ENCODE peak calls at places on chromosomes 3 and 15, in eight cellular contexts. U, I, B, G, T, L, R and S are unnamed samples.

GRCh38 chr15:37246856-37247255 is 146.5 kb upstream of the MEIS2 start:
- DNase-seq in U (no peak), I (no peak), B (no peak), G (no peak), T (no peak), L (no peak), R (no peak), S (no peak)

GRCh38 chr15:90413411-90414379 is 25.7 kb downstream of the IQGAP1 start:
- DNase-seq in U (no peak), I (no peak), B (no peak), G (peak), T (no peak), L (no peak), R (no peak), S (no peak)

GRCh38 chr15:101188517-101189340 is 63.1 kb downstream of the CHSY1 start:
- DNase-seq in U (no peak), I (peak), B (no peak), G (peak), T (no peak), L (peak), R (no peak), S (no peak)

GRCh38 chr3:135041586-135041985 is 246.5 kb downstream of the EPHB1 start:
- DNase-seq in U (no peak), I (no peak), B (no peak), G (peak), T (no peak), L (no peak), R (no peak), S (no peak)

GRCh38 chr15:30791239-30791638 is 112.5 kb upstream of the FAN1 start:
- DNase-seq in U (peak), I (no peak), B (no peak), G (no peak), T (no peak), L (no peak), R (peak), S (no peak)

GRCh38 chr3:72901840-72902239 is 14.0 kb downstream of the GXYLT2 start:
- DNase-seq in U (no peak), I (no peak), B (no peak), G (no peak), T (no peak), L (no peak), R (no peak), S (no peak)

GRCh38 chr3:129913618-129914017 is 20.1 kb upstream of the TMCC1 start:
- DNase-seq in U (no peak), I (no peak), B (no peak), G (no peak), T (no peak), L (no peak), R (no peak), S (no peak)

GRCh38 chr3:132394334-132394733 is 23.0 kb upstream of the DNAJC13 start:
- DNase-seq in U (no peak), I (no peak), B (no peak), G (peak), T (peak), L (no peak), R (no peak), S (no peak)

GRCh38 chr15:72857331-72858065 is 73.9 kb upstream of the ADPGK start:
- DNase-seq in U (no peak), I (no peak), B (no peak), G (no peak), T (no peak), L (peak), R (peak), S (no peak)

GRCh38 chr3:132635052-132635451 is 24.6 kb downstream of the ACAD11 start:
- DNase-seq in U (no peak), I (no peak), B (no peak), G (no peak), T (no peak), L (no peak), R (no peak), S (no peak)

GRCh38 chr3:156643729-156644389 is 30.5 kb upstream of the TIPARP start:
- DNase-seq in U (no peak), I (no peak), B (peak), G (peak), T (no peak), L (peak), R (peak), S (no peak)

GRCh38 chr3:79329154-79329553 is 438.6 kb downstream of the ROBO1 start:
- DNase-seq in U (no peak), I (no peak), B (no peak), G (peak), T (no peak), L (no peak), R (no peak), S (no peak)

GRCh38 chr15:45449878-45450277 is 71.5 kb upstream of the GATM start:
- DNase-seq in U (no peak), I (peak), B (no peak), G (no peak), T (no peak), L (no peak), R (no peak), S (no peak)

GRCh38 chr3:162777118-162777517 is 1280.5 kb downstream of the OTOL1 start:
- DNase-seq in U (no peak), I (no peak), B (no peak), G (no peak), T (no peak), L (no peak), R (no peak), S (no peak)
- TF ChIP-seq CTCF in U (peak), I (no peak), B (no peak), G (no peak), T (no peak), L (no peak), R (no peak), S (peak)

DNA sequence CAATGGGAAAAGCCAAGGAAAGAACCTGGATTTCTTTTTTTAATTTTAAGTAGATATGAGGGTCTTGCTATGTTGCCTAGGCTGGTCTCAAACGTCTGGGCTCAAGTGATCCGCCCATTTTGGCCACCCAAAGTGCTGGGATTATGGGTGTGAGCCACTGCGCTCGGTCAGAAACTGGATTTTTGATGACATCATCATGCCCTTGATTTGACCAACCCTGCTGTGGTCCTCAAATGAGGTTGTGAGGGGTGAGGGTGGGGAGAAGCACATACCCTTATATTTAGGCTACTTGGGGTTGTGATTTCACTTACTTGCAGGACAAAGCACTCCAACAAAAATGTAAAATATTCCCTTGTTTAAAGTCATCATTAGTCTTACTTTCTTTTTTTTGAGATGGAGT is 70.4 kb downstream of the C3orf38 start:
- DNase-seq in U (no peak), I (no peak), B (no peak), G (no peak), T (no peak), L (no peak), R (no peak), S (no peak)
- TF ChIP-seq CTCF in U (no peak), I (no peak), B (no peak), G (no peak), T (no peak), L (no peak), R (no peak), S (no peak)

GRCh38 chr3:191047930-191048329 is 151.1 kb upstream of the OSTN start:
- DNase-seq in U (no peak), I (no peak), B (no peak), G (no peak), T (no peak), L (no peak), R (no peak), S (no peak)

DNA sequence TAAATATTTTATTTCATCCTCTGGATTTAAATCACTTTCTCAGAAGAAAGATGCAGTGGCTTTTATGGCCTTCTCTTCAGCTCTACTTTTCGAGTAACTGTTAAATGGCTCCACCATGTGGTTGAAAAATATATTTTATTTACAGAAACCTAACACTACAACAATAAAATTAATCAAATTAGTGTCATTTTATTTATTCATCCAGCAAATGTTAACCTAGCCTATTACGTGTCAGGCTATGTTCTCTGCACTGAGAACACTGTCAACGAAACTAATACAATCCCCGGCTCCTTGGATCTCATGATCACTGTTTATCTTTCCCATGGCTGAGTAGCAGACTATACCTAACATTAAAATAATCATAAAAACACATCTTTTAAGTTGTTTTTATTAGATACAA is 148.0 kb upstream of the OSTN start:
- DNase-seq in U (no peak), I (no peak), B (no peak), G (peak), T (no peak), L (peak), R (no peak), S (no peak)
- TF ChIP-seq CTCF in U (peak), I (no peak), B (peak), G (peak), T (peak), L (peak), R (no peak), S (peak)

GRCh38 chr3:120560304-120561250 is 35.6 kb upstream of the NDUFB4 start:
- DNase-seq in U (no peak), I (no peak), B (no peak), G (no peak), T (no peak), L (no peak), R (no peak), S (no peak)

GRCh38 chr3:120559228-120560061 is 36.7 kb upstream of the NDUFB4 start:
- DNase-seq in U (no peak), I (no peak), B (no peak), G (peak), T (peak), L (no peak), R (peak), S (no peak)

GRCh38 chr3:120561251-120562045 is 34.7 kb upstream of the NDUFB4 start:
- DNase-seq in U (peak), I (peak), B (peak), G (peak), T (peak), L (peak), R (peak), S (peak)

GRCh38 chr3:120557115-120557514 is 39.0 kb upstream of the NDUFB4 start:
- DNase-seq in U (no peak), I (no peak), B (no peak), G (no peak), T (no peak), L (no peak), R (no peak), S (no peak)

GRCh38 chr3:120558784-120559227 is 37.3 kb upstream of the NDUFB4 start:
- DNase-seq in U (peak), I (peak), B (peak), G (peak), T (peak), L (peak), R (peak), S (peak)
- TF ChIP-seq CTCF in U (peak), I (peak), B (peak), G (peak), T (peak), L (peak), R (peak), S (peak)